ENCODE peak calls at places on chromosomes 3 and 15, in nine cellular contexts. One of them, this sample, is unnamed. For H3K4me1, the result is how much of the 10 kb centered on the place peaks cover.

GRCh38 chr3:113002676-113003075 is 11.9 kb downstream of the GTPBP8 start:
- DNase-seq in ovary: no peak
- DNase-seq in sigmoid colon: no peak
- DNase-seq in tibial nerve: no peak
- DNase-seq in A549: no peak
- DNase-seq in upper lobe of left lung: no peak
- DNase-seq in suprapubic skin: no peak
- DNase-seq in transverse colon: no peak
- DNase-seq in H1: no peak
- DNase-seq in this sample: no peak

GRCh38 chr3:71172176-71172575 is 411.4 kb downstream of the FOXP1 start:
- DNase-seq in tibial nerve: no peak
- DNase-seq in ovary: no peak
- DNase-seq in A549: no peak
- DNase-seq in transverse colon: no peak
- DNase-seq in sigmoid colon: no peak
- DNase-seq in H1: no peak
- DNase-seq in upper lobe of left lung: no peak
- DNase-seq in suprapubic skin: no peak
- DNase-seq in this sample: no peak

GRCh38 chr3:8741581-8742355 is 8.2 kb downstream of the CAV3 start:
- DNase-seq in upper lobe of left lung: no peak
- DNase-seq in A549: peak
- DNase-seq in suprapubic skin: peak
- DNase-seq in sigmoid colon: no peak
- DNase-seq in transverse colon: no peak
- DNase-seq in H1: peak
- DNase-seq in tibial nerve: no peak
- DNase-seq in ovary: peak
- DNase-seq in this sample: no peak

GRCh38 chr3:20185364-20185732 is 658 bp downstream of the SGO1 start:
- DNase-seq in upper lobe of left lung: no peak
- DNase-seq in transverse colon: no peak
- DNase-seq in A549: no peak
- DNase-seq in ovary: no peak
- DNase-seq in H1: no peak
- DNase-seq in sigmoid colon: no peak
- DNase-seq in tibial nerve: no peak
- DNase-seq in suprapubic skin: no peak
- DNase-seq in this sample: no peak

GRCh38 chr3:161500057-161500836 is 3.6 kb downstream of the OTOL1 start:
- DNase-seq in suprapubic skin: no peak
- DNase-seq in tibial nerve: no peak
- DNase-seq in ovary: no peak
- DNase-seq in H1: no peak
- DNase-seq in sigmoid colon: no peak
- DNase-seq in A549: no peak
- DNase-seq in transverse colon: no peak
- DNase-seq in upper lobe of left lung: no peak
- DNase-seq in this sample: no peak

GRCh38 chr15:81530271-81530670 is 156.3 kb upstream of the TMC3 start:
- DNase-seq in upper lobe of left lung: no peak
- DNase-seq in H1: no peak
- DNase-seq in A549: no peak
- DNase-seq in suprapubic skin: no peak
- DNase-seq in sigmoid colon: no peak
- DNase-seq in tibial nerve: no peak
- DNase-seq in ovary: no peak
- DNase-seq in transverse colon: no peak
- DNase-seq in this sample: no peak

GRCh38 chr3:147008886-147009285 is 397.5 kb downstream of the ZIC4 start:
- DNase-seq in tibial nerve: no peak
- DNase-seq in upper lobe of left lung: no peak
- DNase-seq in H1: no peak
- DNase-seq in suprapubic skin: no peak
- DNase-seq in A549: no peak
- DNase-seq in sigmoid colon: no peak
- DNase-seq in ovary: no peak
- DNase-seq in transverse colon: no peak
- DNase-seq in this sample: no peak

GRCh38 chr3:8421267-8421666 is 80.4 kb upstream of the LMCD1 start:
- DNase-seq in transverse colon: no peak
- DNase-seq in ovary: no peak
- DNase-seq in H1: no peak
- DNase-seq in sigmoid colon: no peak
- DNase-seq in tibial nerve: no peak
- DNase-seq in upper lobe of left lung: no peak
- DNase-seq in A549: no peak
- DNase-seq in suprapubic skin: no peak
- DNase-seq in this sample: no peak

GRCh38 chr3:88879905-88880304 is 227.5 kb upstream of the EPHA3 start:
- DNase-seq in tibial nerve: no peak
- DNase-seq in ovary: no peak
- DNase-seq in H1: no peak
- DNase-seq in suprapubic skin: no peak
- DNase-seq in upper lobe of left lung: no peak
- DNase-seq in A549: no peak
- DNase-seq in transverse colon: no peak
- DNase-seq in sigmoid colon: no peak
- DNase-seq in this sample: no peak

GRCh38 chr3:128011140-128011539 is 41.1 kb upstream of the SEC61A1 start:
- DNase-seq in sigmoid colon: no peak
- DNase-seq in A549: peak
- DNase-seq in suprapubic skin: no peak
- DNase-seq in tibial nerve: no peak
- DNase-seq in transverse colon: peak
- DNase-seq in ovary: no peak
- DNase-seq in H1: peak
- DNase-seq in upper lobe of left lung: peak
- DNase-seq in this sample: peak

GRCh38 chr3:264394-265156 is 68.0 kb downstream of the CHL1 start:
- DNase-seq in H1: no peak
- DNase-seq in transverse colon: no peak
- DNase-seq in ovary: no peak
- DNase-seq in upper lobe of left lung: peak
- DNase-seq in A549: peak
- DNase-seq in sigmoid colon: no peak
- DNase-seq in suprapubic skin: no peak
- DNase-seq in tibial nerve: no peak
- DNase-seq in this sample: no peak

DNA sequence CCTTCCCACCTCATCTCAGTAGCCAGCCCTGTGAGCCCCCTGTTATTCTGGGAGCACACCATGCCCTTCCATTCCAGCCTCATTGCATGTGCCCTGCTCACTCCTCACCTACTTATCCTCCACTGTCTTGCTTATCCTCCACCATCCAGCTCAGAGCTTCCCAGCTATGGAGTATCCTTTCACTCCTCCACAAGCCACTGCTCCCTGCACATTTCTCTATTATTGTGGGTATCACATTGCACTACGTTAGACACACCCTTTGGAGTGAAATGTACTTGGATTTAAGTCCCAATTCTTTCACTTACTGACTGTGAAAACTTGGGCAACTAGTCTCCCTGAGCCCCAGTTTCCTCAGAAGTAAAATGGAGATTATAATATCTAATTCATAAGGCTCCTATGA is 4.3 kb downstream of the MASP1 start:
- DNase-seq in upper lobe of left lung: no peak
- DNase-seq in sigmoid colon: no peak
- DNase-seq in ovary: no peak
- DNase-seq in transverse colon: no peak
- DNase-seq in suprapubic skin: no peak
- DNase-seq in tibial nerve: no peak
- DNase-seq in H1: no peak
- DNase-seq in A549: no peak
- DNase-seq in this sample: no peak
- H3K4me1 ChIP-seq in upper lobe of left lung: under half
- H3K4me1 ChIP-seq in sigmoid colon: under half
- H3K4me1 ChIP-seq in ovary: under half
- H3K4me1 ChIP-seq in transverse colon: under half
- H3K4me1 ChIP-seq in suprapubic skin: under half
- H3K4me1 ChIP-seq in tibial nerve: under half
- H3K4me1 ChIP-seq in H1: under half
- H3K4me1 ChIP-seq in A549: under half
- H3K4me1 ChIP-seq in this sample: under half

GRCh38 chr3:107062787-107063186 is 314.5 kb upstream of the CCDC54 start:
- DNase-seq in transverse colon: no peak
- DNase-seq in A549: no peak
- DNase-seq in upper lobe of left lung: no peak
- DNase-seq in ovary: no peak
- DNase-seq in sigmoid colon: no peak
- DNase-seq in suprapubic skin: no peak
- DNase-seq in tibial nerve: no peak
- DNase-seq in H1: no peak
- DNase-seq in this sample: no peak

GRCh38 chr3:107064445-107065060 is 312.7 kb upstream of the CCDC54 start:
- DNase-seq in tibial nerve: peak
- DNase-seq in H1: peak
- DNase-seq in ovary: peak
- DNase-seq in A549: peak
- DNase-seq in upper lobe of left lung: peak
- DNase-seq in sigmoid colon: peak
- DNase-seq in suprapubic skin: no peak
- DNase-seq in transverse colon: peak
- DNase-seq in this sample: peak

GRCh38 chr3:107063351-107063750 is 313.9 kb upstream of the CCDC54 start:
- DNase-seq in upper lobe of left lung: no peak
- DNase-seq in sigmoid colon: no peak
- DNase-seq in A549: no peak
- DNase-seq in transverse colon: no peak
- DNase-seq in tibial nerve: no peak
- DNase-seq in ovary: no peak
- DNase-seq in suprapubic skin: no peak
- DNase-seq in H1: no peak
- DNase-seq in this sample: no peak

GRCh38 chr3:107067421-107067820 is 309.8 kb upstream of the CCDC54 start:
- DNase-seq in upper lobe of left lung: no peak
- DNase-seq in H1: no peak
- DNase-seq in tibial nerve: no peak
- DNase-seq in sigmoid colon: no peak
- DNase-seq in transverse colon: no peak
- DNase-seq in suprapubic skin: no peak
- DNase-seq in ovary: no peak
- DNase-seq in A549: no peak
- DNase-seq in this sample: no peak

DNA sequence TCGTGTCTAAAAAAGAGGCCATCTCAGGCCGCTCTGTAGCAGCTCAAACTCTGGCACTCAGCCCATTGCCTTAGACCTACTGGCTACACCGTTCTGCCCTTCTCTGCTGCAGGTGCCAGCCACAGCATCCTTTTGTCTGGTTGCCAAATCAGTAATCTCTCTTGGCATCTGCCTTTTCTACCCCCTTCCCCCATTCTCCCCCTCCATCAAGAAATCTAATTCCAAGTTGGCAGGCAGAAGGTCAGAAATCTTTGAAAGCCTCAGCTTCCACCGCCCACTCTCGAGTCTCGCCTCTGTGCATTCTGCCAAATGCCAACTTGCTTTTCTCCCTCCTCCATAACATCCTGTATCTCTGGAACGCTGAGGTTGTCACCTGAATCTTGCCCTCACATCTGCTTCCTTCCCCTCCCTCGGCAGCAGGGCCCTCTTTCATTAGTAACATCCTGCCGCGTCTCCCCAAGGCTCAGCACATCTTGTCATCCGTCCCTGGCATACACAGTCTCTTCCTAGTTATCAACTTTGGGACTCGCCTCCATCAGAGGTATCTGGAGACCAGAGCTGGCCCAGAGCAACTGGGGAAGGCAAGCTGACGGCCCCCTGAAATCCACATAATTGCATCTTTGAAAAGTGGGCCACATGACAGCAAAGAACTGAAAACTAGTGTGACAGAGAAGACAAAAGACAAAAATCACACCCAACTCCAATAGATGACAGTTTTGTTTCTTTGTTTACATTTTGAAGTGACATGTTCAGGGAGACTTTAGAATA is 312.0 kb upstream of the CCDC54 start:
- DNase-seq in tibial nerve: no peak
- DNase-seq in upper lobe of left lung: no peak
- DNase-seq in ovary: peak
- DNase-seq in H1: no peak
- DNase-seq in A549: no peak
- DNase-seq in transverse colon: no peak
- DNase-seq in sigmoid colon: no peak
- DNase-seq in suprapubic skin: no peak
- DNase-seq in this sample: no peak
- TF ChIP-seq EP300 in tibial nerve: no peak
- TF ChIP-seq EP300 in upper lobe of left lung: no peak
- TF ChIP-seq EP300 in ovary: no peak
- TF ChIP-seq EP300 in H1: no peak
- TF ChIP-seq EP300 in A549: no peak
- TF ChIP-seq EP300 in transverse colon: no peak
- TF ChIP-seq EP300 in sigmoid colon: no peak
- TF ChIP-seq EP300 in suprapubic skin: no peak
- TF ChIP-seq EP300 in this sample: no peak

DNA sequence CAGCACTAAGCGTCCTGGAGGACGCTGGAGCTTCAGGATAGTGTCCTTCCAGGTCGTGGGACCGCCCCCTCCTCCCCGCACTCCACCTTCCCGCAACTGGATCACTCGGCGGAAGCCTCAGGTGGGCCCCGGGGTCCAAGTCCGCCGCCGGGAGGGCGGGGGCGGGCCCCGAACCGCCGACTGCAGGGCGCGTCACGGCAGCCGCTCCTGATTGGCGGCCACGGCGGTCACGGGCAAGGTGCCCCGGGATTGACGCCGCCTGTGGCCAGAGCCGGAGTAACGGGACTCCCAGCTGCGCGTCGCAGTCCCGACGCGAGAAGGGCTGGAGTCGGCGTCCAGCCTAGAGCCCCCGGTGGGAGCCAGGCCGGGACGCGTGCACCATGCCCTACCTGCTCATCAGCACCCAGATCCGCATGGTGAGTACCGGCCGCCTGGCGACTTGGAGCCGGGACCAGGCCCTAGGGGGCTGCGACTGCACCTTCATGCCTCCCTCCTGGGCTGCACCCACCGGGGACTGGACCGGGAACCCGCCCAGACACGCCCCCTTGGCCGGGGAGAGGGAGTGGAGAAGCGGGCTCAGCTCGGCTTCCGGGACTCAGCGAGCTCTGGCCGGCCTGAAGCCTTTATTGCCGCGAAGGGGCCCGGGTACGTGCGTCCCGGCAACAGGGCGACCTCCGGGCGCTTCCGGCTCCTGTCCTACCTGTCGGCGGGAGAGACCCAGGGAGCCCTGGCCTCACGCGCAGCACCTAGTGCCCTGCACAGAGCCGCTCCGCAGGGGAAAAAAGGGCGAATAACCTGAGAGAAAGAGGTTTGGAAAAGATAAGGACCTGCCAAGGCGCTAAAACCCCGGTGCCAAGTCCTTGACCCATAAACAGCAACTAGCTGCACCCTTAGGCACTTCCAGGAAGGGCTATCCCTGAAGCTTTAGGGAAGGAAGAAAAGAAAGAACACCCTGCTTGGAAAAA is at the start of gene GCHFR:
- DNase-seq in A549: peak
- DNase-seq in tibial nerve: peak
- DNase-seq in H1: no peak
- DNase-seq in sigmoid colon: peak
- DNase-seq in transverse colon: peak
- DNase-seq in ovary: peak
- DNase-seq in suprapubic skin: peak
- DNase-seq in upper lobe of left lung: peak
- DNase-seq in this sample: peak
- H3K4me1 ChIP-seq in A549: under half
- H3K4me1 ChIP-seq in tibial nerve: under half
- H3K4me1 ChIP-seq in H1: under half
- H3K4me1 ChIP-seq in sigmoid colon: under half
- H3K4me1 ChIP-seq in transverse colon: under half
- H3K4me1 ChIP-seq in ovary: under half
- H3K4me1 ChIP-seq in suprapubic skin: half or more
- H3K4me1 ChIP-seq in upper lobe of left lung: half or more
- H3K4me1 ChIP-seq in this sample: half or more

GRCh38 chr15:96041982-96042733 is 288.3 kb upstream of the NR2F2 start:
- DNase-seq in H1: no peak
- DNase-seq in upper lobe of left lung: no peak
- DNase-seq in ovary: no peak
- DNase-seq in sigmoid colon: no peak
- DNase-seq in suprapubic skin: no peak
- DNase-seq in A549: no peak
- DNase-seq in transverse colon: no peak
- DNase-seq in tibial nerve: no peak
- DNase-seq in this sample: no peak
- TF ChIP-seq EP300 in H1: no peak
- TF ChIP-seq EP300 in upper lobe of left lung: no peak
- TF ChIP-seq EP300 in ovary: no peak
- TF ChIP-seq EP300 in sigmoid colon: no peak
- TF ChIP-seq EP300 in suprapubic skin: no peak
- TF ChIP-seq EP300 in A549: no peak
- TF ChIP-seq EP300 in transverse colon: no peak
- TF ChIP-seq EP300 in tibial nerve: no peak
- TF ChIP-seq EP300 in this sample: no peak

This sample was measured in stomach.